ENCODE peak calls at places on chromosomes 12 and 14, in five cellular contexts. J is T-helper 22 cell; T is RWPE1; O is NCI-H1092 treated with DMSO at 0.1 percent for 48 hours; Z is natural killer cell treated with Interleukin-12 subunit alpha and Interleukin-12 subunit beta and Interleukin-15 and Interleukin-18, amount 100 ng/mL, for 72 hours. E is an unnamed sample.

GRCh38 chr12:77835982-77836381 is 5.3 kb downstream of the NAV3 start:
- DNase-seq in J (no peak), Z (no peak), O (no peak), T (no peak), E (no peak)

GRCh38 chr14:58533417-58533816 is 104.3 kb upstream of the DACT1 start:
- DNase-seq in T (no peak), O (no peak), Z (no peak), J (no peak), E (no peak)

GRCh38 chr12:14554281-14555008 is 13.2 kb downstream of the PLBD1 start:
- DNase-seq in T (peak; percentile 15), O (no peak), Z (no peak), J (no peak), E (no peak)

GRCh38 chr12:57452181-57452936 is 2.7 kb upstream of the INHBE start:
- DNase-seq in T (no peak), J (no peak), Z (no peak), O (no peak), E (no peak)

GRCh38 chr12:47995976-47996375 is 8.3 kb downstream of the COL2A1 start:
- DNase-seq in O (peak; percentile 87), T (no peak), Z (no peak), J (no peak), E (no peak)

GRCh38 chr12:98320026-98320425 is 195.4 kb upstream of the TMPO start:
- DNase-seq in T (no peak), O (no peak), J (no peak), Z (no peak), E (no peak)

GRCh38 chr12:93784339-93785086 is 107.3 kb downstream of the CRADD start:
- DNase-seq in Z (no peak), J (peak; percentile 20), O (no peak), T (no peak), E (no peak)

GRCh38 chr14:51846631-51847488 is 13.6 kb upstream of the GNG2 start:
- DNase-seq in J (peak; percentile 88), Z (peak; percentile 94), O (peak; percentile 93), T (no peak), E (peak; percentile 79)

GRCh38 chr14:98906123-98906995 is 365.6 kb downstream of the BCL11B start:
- DNase-seq in T (peak; percentile 93), Z (no peak), O (no peak), J (no peak), E (no peak)

GRCh38 chr14:72701610-72702009 is 192.3 kb downstream of the DPF3 start:
- DNase-seq in T (no peak), O (peak; percentile 10), Z (no peak), J (no peak), E (no peak)

GRCh38 chr12:50390284-50390683 is 6.1 kb downstream of the FAM186A start:
- DNase-seq in T (peak; percentile 79), O (no peak), J (no peak), Z (no peak), E (no peak)

GRCh38 chr14:89280612-89281011 is 136.4 kb downstream of the FOXN3 start:
- DNase-seq in T (no peak), J (no peak), Z (no peak), O (no peak), E (no peak)

GRCh38 chr12:3680919-3681594 is 71.9 kb downstream of the CRACR2A start:
- DNase-seq in J (no peak), Z (no peak), O (peak; percentile 91), T (no peak), E (peak; percentile 9)

GRCh38 chr12:53325539-53326061 is 4.2 kb upstream of the AAAS start:
- DNase-seq in J (no peak), T (peak; percentile 20), O (no peak), Z (no peak), E (no peak)

GRCh38 chr14:103516426-103517171 is 6.0 kb downstream of the CKB start:
- DNase-seq in Z (peak; percentile 8), J (no peak), O (no peak), T (no peak), E (no peak)

GRCh38 chr12:124679533-124680371 is 112.3 kb upstream of the NCOR2 start:
- DNase-seq in O (no peak), J (no peak), T (no peak), Z (no peak), E (no peak)

GRCh38 chr12:63150255-63151060 is 543 bp downstream of the AVPR1A start:
- DNase-seq in Z (no peak), O (peak; percentile 36), J (no peak), T (no peak), E (no peak)

GRCh38 chr14:55104051-55104954 is 24.7 kb upstream of the LGALS3 start:
- DNase-seq in J (no peak), Z (no peak), O (no peak), T (no peak), E (no peak)

GRCh38 chr12:124565656-124566180 is 1.7 kb downstream of the NCOR2 start:
- DNase-seq in O (no peak), J (no peak), T (no peak), Z (no peak), E (no peak)

GRCh38 chr14:24607081-24607480 is 2.4 kb downstream of the GZMH start:
- DNase-seq in J (no peak), Z (no peak), O (no peak), T (no peak), E (no peak)

GRCh38 chr12:3189282-3189681 is 112.1 kb downstream of the TSPAN9 start:
- DNase-seq in J (no peak), O (no peak), T (no peak), Z (no peak), E (no peak)

GRCh38 chr14:106094654-106095189 is 568.3 kb downstream of the TMEM121 start:
- DNase-seq in J (peak; percentile 18), T (no peak), O (no peak), Z (no peak), E (no peak)

GRCh38 chr14:104137297-104138097 is 890 bp upstream of the KIF26A start:
- DNase-seq in Z (peak; percentile 75), T (peak; percentile 67), O (peak; percentile 67), J (no peak), E (peak; percentile 18)

GRCh38 chr12:26113853-26114719 is 10.8 kb downstream of the BHLHE41 start:
- DNase-seq in T (peak; percentile 88), O (peak; percentile 11), Z (no peak), J (peak; percentile 31), E (no peak)

GRCh38 chr14:94342334-94342934 is 19.3 kb upstream of the SERPINA6 start:
- DNase-seq in O (peak; percentile 75), J (no peak), Z (no peak), T (peak; percentile 95), E (no peak)

GRCh38 chr14:102325791-102326345 is 6.3 kb downstream of the ZNF839 start:
- DNase-seq in J (no peak), T (no peak), O (no peak), Z (no peak), E (no peak)

GRCh38 chr14:70585221-70585620 is 15.2 kb downstream of the MED6 start:
- DNase-seq in Z (no peak), J (no peak), T (no peak), O (no peak), E (peak; percentile 6)

GRCh38 chr12:115922952-115923564 is 354.4 kb downstream of the MED13L start:
- DNase-seq in J (no peak), O (no peak), T (no peak), Z (no peak), E (no peak)

GRCh38 chr12:8644345-8645248 is 18.0 kb downstream of the MFAP5 start:
- DNase-seq in Z (peak; percentile 76), J (peak; percentile 29), T (no peak), O (no peak), E (no peak)